ENCODE peak calls at places on chromosomes 3 and 15, in five cellular contexts. O, M, V, J and W are unnamed samples.

GRCh38 chr3:17039579-17039978 is 154.8 kb downstream of the PLCL2 start:
- DNase-seq in O (no peak), M (no peak), V (no peak), J (peak; percentile 42), W (no peak)

GRCh38 chr3:117735481-117736101 is 1026.0 kb downstream of the TUSC7 start:
- DNase-seq in O (no peak), M (no peak), V (no peak), J (no peak), W (no peak)

GRCh38 chr3:177478170-177478859 is 281.0 kb upstream of the TBL1XR1 start:
- DNase-seq in O (no peak), M (no peak), V (peak; percentile 53), J (peak; percentile 77), W (no peak)

GRCh38 chr15:85464471-85464870 is 84.1 kb downstream of the AKAP13 start:
- DNase-seq in O (no peak), M (no peak), V (no peak), J (no peak), W (no peak)

GRCh38 chr3:53163459-53164387 is 2.7 kb downstream of the PRKCD start:
- DNase-seq in O (no peak), M (peak; percentile 71), V (no peak), J (no peak), W (no peak)

GRCh38 chr3:194067949-194068362 is 68.0 kb upstream of the HES1 start:
- DNase-seq in O (no peak), M (no peak), V (no peak), J (no peak), W (no peak)

GRCh38 chr3:172980849-172981248 is 160.2 kb downstream of the SPATA16 start:
- DNase-seq in O (no peak), M (no peak), V (no peak), J (no peak), W (no peak)

GRCh38 chr3:42520906-42521305 is 18.5 kb downstream of the VIPR1 start:
- DNase-seq in O (no peak), M (no peak), V (no peak), J (no peak), W (no peak)

GRCh38 chr3:42851228-42851834 is 24.3 kb downstream of the CYP8B1 start:
- DNase-seq in O (no peak), M (no peak), V (no peak), J (no peak), W (no peak)

GRCh38 chr3:148319161-148319915 is 378.4 kb upstream of the AGTR1 start:
- DNase-seq in O (no peak), M (no peak), V (no peak), J (no peak), W (no peak)

GRCh38 chr3:50673937-50674336 is 790 bp upstream of the DOCK3 start:
- DNase-seq in O (no peak), M (no peak), V (no peak), J (no peak), W (no peak)

GRCh38 chr3:143172313-143173054 is 52.9 kb downstream of the CHST2 start:
- DNase-seq in O (no peak), M (no peak), V (no peak), J (no peak), W (no peak)

GRCh38 chr15:20345401-20345958 is 196.1 kb downstream of the GOLGA6L6 start:
- DNase-seq in O (no peak), M (no peak), V (peak; percentile 8), J (no peak), W (no peak)

GRCh38 chr3:122533931-122534334 is 19.2 kb upstream of the KPNA1 start:
- DNase-seq in O (no peak), M (no peak), V (no peak), J (peak; percentile 33), W (no peak)

GRCh38 chr15:49101536-49101935 is 53.9 kb downstream of the COPS2 start:
- DNase-seq in O (no peak), M (no peak), V (no peak), J (no peak), W (no peak)

GRCh38 chr15:58134886-58135285 is 3.3 kb upstream of the AQP9 start:
- DNase-seq in O (no peak), M (no peak), V (no peak), J (no peak), W (no peak)

GRCh38 chr3:134312873-134313838 is 61.1 kb downstream of the AMOTL2 start:
- DNase-seq in O (peak; percentile 84), M (peak; percentile 86), V (peak; percentile 71), J (peak; percentile 91), W (peak; percentile 44)

GRCh38 chr3:121491683-121492082 is 54.1 kb downstream of the POLQ start:
- DNase-seq in O (no peak), M (no peak), V (no peak), J (no peak), W (no peak)

GRCh38 chr3:82132210-82133069 is 371.0 kb upstream of the GBE1 start:
- DNase-seq in O (no peak), M (peak; percentile 14), V (no peak), J (no peak), W (no peak)

GRCh38 chr3:194779729-194780224 is 94.1 kb downstream of the FAM43A start:
- DNase-seq in O (no peak), M (no peak), V (no peak), J (no peak), W (no peak)

GRCh38 chr15:43329960-43330779 is at the start of gene LCMT2:
- DNase-seq in O (peak; percentile 91), M (peak; percentile 94), V (peak; percentile 92), J (peak; percentile 75), W (peak; percentile 71)
- TF ChIP-seq CTCF in O (no peak), M (no peak), V (no peak), J (no peak), W (no peak)

GRCh38 chr3:150370129-150370602 is 37.9 kb upstream of the TSC22D2 start:
- DNase-seq in O (no peak), M (peak; percentile 58), V (no peak), J (peak; percentile 94), W (peak; percentile 14)
- TF ChIP-seq CTCF in O (no peak), M (peak; percentile 26), V (no peak), J (no peak), W (peak; percentile 29)

DNA sequence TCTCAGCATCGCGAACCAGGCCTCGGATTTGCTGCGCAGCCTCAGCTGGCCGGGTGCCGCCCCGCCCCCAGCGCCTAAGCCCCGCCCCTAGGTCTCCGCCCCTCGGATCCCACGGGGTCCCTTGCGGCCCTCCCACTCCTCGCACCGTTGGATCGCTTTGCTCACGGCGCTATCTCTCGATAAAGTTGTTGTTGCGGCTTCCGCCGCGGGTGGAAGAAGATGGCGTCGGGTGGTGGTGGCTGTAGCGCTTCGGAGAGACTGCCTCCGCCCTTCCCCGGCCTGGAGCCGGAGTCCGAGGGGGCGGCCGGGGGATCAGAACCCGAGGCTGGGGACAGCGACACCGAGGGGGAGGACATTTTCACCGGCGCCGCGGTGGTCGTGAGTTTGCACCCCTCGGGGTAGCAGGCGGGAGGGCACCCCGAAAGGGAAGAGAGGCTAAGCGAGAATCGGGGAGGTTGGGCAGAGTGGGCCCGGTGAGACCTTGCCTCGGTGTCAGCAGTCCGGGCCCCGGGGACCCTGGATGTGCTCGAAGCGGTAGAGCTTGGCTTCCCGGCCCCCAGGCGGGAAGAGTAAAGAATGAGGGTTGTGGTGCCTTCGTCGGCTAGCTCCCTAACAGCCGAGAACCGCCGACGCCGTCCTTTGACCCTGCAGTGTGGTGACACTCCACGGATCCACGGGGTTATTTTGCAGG is at the start of gene SNX1:
- DNase-seq in O (peak; percentile 94), M (peak; percentile 95), V (peak; percentile 95), J (peak; percentile 96), W (peak; percentile 94)
- TF ChIP-seq CTCF in O (no peak), M (no peak), V (no peak), J (no peak), W (peak; percentile 27)

GRCh38 chr3:126487151-126487771 is 11.6 kb upstream of the ZXDC start:
- DNase-seq in O (no peak), M (no peak), V (no peak), J (no peak), W (no peak)
- TF ChIP-seq CTCF in O (peak; percentile 32), M (peak; percentile 12), V (no peak), J (peak; percentile 17), W (no peak)

DNA sequence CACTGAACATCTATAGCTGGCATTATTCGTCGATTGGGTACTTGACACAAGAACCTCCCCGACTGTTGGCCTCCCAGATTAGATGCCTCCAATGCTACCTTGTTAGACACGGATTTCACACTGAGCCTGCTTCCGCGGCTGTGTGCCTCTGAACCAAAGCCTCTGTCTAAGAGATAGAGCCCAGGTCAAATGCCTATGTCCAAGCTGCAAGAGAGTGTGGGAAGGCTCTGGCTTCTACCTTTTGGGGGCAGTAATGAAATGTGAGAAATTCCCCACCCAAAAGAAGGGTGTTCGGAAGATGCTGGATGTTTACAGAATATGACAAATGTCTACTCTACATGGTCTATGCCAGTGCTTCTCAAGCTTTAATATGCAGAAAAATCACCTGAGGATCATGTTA is 2.0 kb upstream of the RPUSD2 start:
- DNase-seq in O (no peak), M (no peak), V (no peak), J (no peak), W (no peak)
- TF ChIP-seq CTCF in O (peak; percentile 13), M (peak; percentile 39), V (no peak), J (no peak), W (peak; percentile 24)

DNA sequence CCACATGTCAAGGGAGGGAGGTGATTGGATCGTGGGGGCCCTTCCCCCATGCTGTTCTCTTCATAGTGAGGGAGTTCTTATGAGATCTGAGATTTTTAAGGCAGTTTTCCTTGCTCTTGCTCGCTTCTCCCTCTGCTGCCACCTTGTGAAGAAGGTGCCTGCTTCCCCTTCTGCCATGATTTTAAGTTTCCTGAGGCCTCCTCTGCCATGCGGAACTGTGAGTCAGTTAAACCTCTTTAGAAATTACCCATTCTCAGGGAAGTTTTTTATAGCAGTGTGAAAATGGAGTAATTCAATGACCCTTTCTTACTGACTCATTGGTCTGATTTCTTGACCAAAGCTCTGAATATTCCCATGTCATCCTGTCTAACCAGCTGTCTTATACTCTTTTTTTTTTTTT is 484.4 kb upstream of the TPRG1 start:
- DNase-seq in O (no peak), M (peak; percentile 3), V (no peak), J (no peak), W (no peak)
- TF ChIP-seq CTCF in O (peak; percentile 37), M (peak; percentile 27), V (no peak), J (no peak), W (no peak)

GRCh38 chr3:69204315-69204957 is 82.0 kb upstream of the LMOD3 start:
- DNase-seq in O (no peak), M (no peak), V (no peak), J (peak; percentile 43), W (no peak)
- TF ChIP-seq CTCF in O (no peak), M (no peak), V (no peak), J (no peak), W (no peak)

DNA sequence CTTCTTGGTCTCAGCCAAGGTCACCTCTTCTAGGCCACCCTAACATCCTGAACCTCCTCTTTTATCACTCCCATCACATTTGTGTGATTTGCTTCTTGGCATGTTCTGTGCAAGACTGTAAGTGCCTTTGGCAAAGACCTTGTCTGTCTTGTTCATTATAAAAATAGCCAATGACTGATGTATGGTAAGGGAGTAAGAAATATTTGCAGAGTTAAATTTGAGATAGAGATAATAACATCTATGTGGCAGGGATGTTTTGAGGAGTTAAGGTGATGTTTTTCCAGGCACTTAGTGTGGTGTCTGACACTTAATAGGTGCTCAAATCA is 202.3 kb downstream of the CADPS start:
- DNase-seq in O (no peak), M (no peak), V (no peak), J (no peak), W (no peak)
- TF ChIP-seq CTCF in O (no peak), M (no peak), V (no peak), J (no peak), W (no peak)